ENCODE peak calls at places on chromosomes 13 and 19, in ten cellular contexts. One of them, this sample, is unnamed.

GRCh38 chr19:3712663-3713531 is 4.7 kb downstream of the TJP3 start:
- DNase-seq in fibroblast of the conjunctiva: no peak
- DNase-seq in T1000: no peak
- DNase-seq in heart left ventricle: no peak
- DNase-seq in activated CD4-positive, alpha-beta T cell treated with anti-CD3 and anti-CD28 coated beads, Interleukin-2, amount 10 ng/mL, durations not matched to agents 7 days and 5 days: no peak
- DNase-seq in Panc1: no peak
- DNase-seq in iPS DF 6.9: no peak
- DNase-seq in NCI-H69: peak; percentile 53
- DNase-seq in B cell: no peak
- DNase-seq in skeletal muscle cell: no peak
- DNase-seq in this sample: no peak

GRCh38 chr19:35963514-35963913 is 27.3 kb downstream of the LRFN3 start:
- DNase-seq in fibroblast of the conjunctiva: peak; percentile 12
- DNase-seq in T1000: no peak
- DNase-seq in heart left ventricle: no peak
- DNase-seq in activated CD4-positive, alpha-beta T cell treated with anti-CD3 and anti-CD28 coated beads, Interleukin-2, amount 10 ng/mL, durations not matched to agents 7 days and 5 days: peak; percentile 66
- DNase-seq in Panc1: no peak
- DNase-seq in iPS DF 6.9: peak; percentile 52
- DNase-seq in NCI-H69: no peak
- DNase-seq in B cell: no peak
- DNase-seq in skeletal muscle cell: peak; percentile 22
- DNase-seq in this sample: peak; percentile 23

GRCh38 chr13:110617326-110618072 is 2.2 kb downstream of the NAXD start:
- DNase-seq in fibroblast of the conjunctiva: peak; percentile 35
- DNase-seq in T1000: no peak
- DNase-seq in heart left ventricle: no peak
- DNase-seq in activated CD4-positive, alpha-beta T cell treated with anti-CD3 and anti-CD28 coated beads, Interleukin-2, amount 10 ng/mL, durations not matched to agents 7 days and 5 days: no peak
- DNase-seq in Panc1: no peak
- DNase-seq in iPS DF 6.9: no peak
- DNase-seq in NCI-H69: no peak
- DNase-seq in B cell: no peak
- DNase-seq in skeletal muscle cell: peak; percentile 71
- DNase-seq in this sample: no peak

GRCh38 chr13:59038824-59039223 is 1124.9 kb downstream of the DIAPH3 start:
- DNase-seq in fibroblast of the conjunctiva: no peak
- DNase-seq in T1000: no peak
- DNase-seq in heart left ventricle: no peak
- DNase-seq in activated CD4-positive, alpha-beta T cell treated with anti-CD3 and anti-CD28 coated beads, Interleukin-2, amount 10 ng/mL, durations not matched to agents 7 days and 5 days: no peak
- DNase-seq in Panc1: no peak
- DNase-seq in iPS DF 6.9: no peak
- DNase-seq in NCI-H69: peak; percentile 90
- DNase-seq in B cell: no peak
- DNase-seq in skeletal muscle cell: peak; percentile 13
- DNase-seq in this sample: peak; percentile 31

GRCh38 chr13:24675806-24676570 is 4.2 kb upstream of the ATP12A start:
- DNase-seq in fibroblast of the conjunctiva: no peak
- DNase-seq in T1000: no peak
- DNase-seq in heart left ventricle: no peak
- DNase-seq in activated CD4-positive, alpha-beta T cell treated with anti-CD3 and anti-CD28 coated beads, Interleukin-2, amount 10 ng/mL, durations not matched to agents 7 days and 5 days: no peak
- DNase-seq in Panc1: no peak
- DNase-seq in iPS DF 6.9: no peak
- DNase-seq in NCI-H69: no peak
- DNase-seq in B cell: no peak
- DNase-seq in skeletal muscle cell: no peak
- DNase-seq in this sample: no peak

GRCh38 chr13:30792257-30793000 is 57.1 kb downstream of the ALOX5AP start:
- DNase-seq in fibroblast of the conjunctiva: peak; percentile 94
- DNase-seq in T1000: peak; percentile 76
- DNase-seq in heart left ventricle: peak; percentile 89
- DNase-seq in activated CD4-positive, alpha-beta T cell treated with anti-CD3 and anti-CD28 coated beads, Interleukin-2, amount 10 ng/mL, durations not matched to agents 7 days and 5 days: no peak
- DNase-seq in Panc1: no peak
- DNase-seq in iPS DF 6.9: no peak
- DNase-seq in NCI-H69: peak; percentile 66
- DNase-seq in B cell: no peak
- DNase-seq in skeletal muscle cell: peak; percentile 93
- DNase-seq in this sample: peak; percentile 84

GRCh38 chr13:44629465-44630183 is 53.5 kb upstream of the TSC22D1 start:
- DNase-seq in fibroblast of the conjunctiva: no peak
- DNase-seq in T1000: no peak
- DNase-seq in heart left ventricle: no peak
- DNase-seq in activated CD4-positive, alpha-beta T cell treated with anti-CD3 and anti-CD28 coated beads, Interleukin-2, amount 10 ng/mL, durations not matched to agents 7 days and 5 days: no peak
- DNase-seq in Panc1: no peak
- DNase-seq in iPS DF 6.9: no peak
- DNase-seq in NCI-H69: no peak
- DNase-seq in B cell: no peak
- DNase-seq in skeletal muscle cell: no peak
- DNase-seq in this sample: no peak

GRCh38 chr19:55486971-55487883 is 1.0 kb upstream of the SSC5D start:
- DNase-seq in fibroblast of the conjunctiva: peak; percentile 92
- DNase-seq in T1000: peak; percentile 59
- DNase-seq in heart left ventricle: peak; percentile 70
- DNase-seq in activated CD4-positive, alpha-beta T cell treated with anti-CD3 and anti-CD28 coated beads, Interleukin-2, amount 10 ng/mL, durations not matched to agents 7 days and 5 days: no peak
- DNase-seq in Panc1: no peak
- DNase-seq in iPS DF 6.9: no peak
- DNase-seq in NCI-H69: peak; percentile 65
- DNase-seq in B cell: no peak
- DNase-seq in skeletal muscle cell: peak; percentile 96
- DNase-seq in this sample: peak; percentile 85

GRCh38 chr13:93948523-93948922 is 531.0 kb downstream of the DCT start:
- DNase-seq in fibroblast of the conjunctiva: no peak
- DNase-seq in T1000: no peak
- DNase-seq in heart left ventricle: no peak
- DNase-seq in activated CD4-positive, alpha-beta T cell treated with anti-CD3 and anti-CD28 coated beads, Interleukin-2, amount 10 ng/mL, durations not matched to agents 7 days and 5 days: no peak
- DNase-seq in Panc1: no peak
- DNase-seq in iPS DF 6.9: no peak
- DNase-seq in NCI-H69: peak; percentile 64
- DNase-seq in B cell: no peak
- DNase-seq in skeletal muscle cell: no peak
- DNase-seq in this sample: no peak

GRCh38 chr13:38135590-38135989 is 214.1 kb upstream of the UFM1 start:
- DNase-seq in fibroblast of the conjunctiva: no peak
- DNase-seq in T1000: no peak
- DNase-seq in heart left ventricle: no peak
- DNase-seq in activated CD4-positive, alpha-beta T cell treated with anti-CD3 and anti-CD28 coated beads, Interleukin-2, amount 10 ng/mL, durations not matched to agents 7 days and 5 days: no peak
- DNase-seq in Panc1: no peak
- DNase-seq in iPS DF 6.9: no peak
- DNase-seq in NCI-H69: no peak
- DNase-seq in B cell: no peak
- DNase-seq in skeletal muscle cell: no peak
- DNase-seq in this sample: no peak

GRCh38 chr13:20588529-20589110 is 21.7 kb downstream of the IFT88 start:
- DNase-seq in fibroblast of the conjunctiva: no peak
- DNase-seq in T1000: no peak
- DNase-seq in heart left ventricle: no peak
- DNase-seq in activated CD4-positive, alpha-beta T cell treated with anti-CD3 and anti-CD28 coated beads, Interleukin-2, amount 10 ng/mL, durations not matched to agents 7 days and 5 days: no peak
- DNase-seq in Panc1: no peak
- DNase-seq in iPS DF 6.9: no peak
- DNase-seq in NCI-H69: no peak
- DNase-seq in B cell: no peak
- DNase-seq in skeletal muscle cell: no peak
- DNase-seq in this sample: no peak

GRCh38 chr13:108377646-108378206 is 108.2 kb downstream of the TNFSF13B start:
- DNase-seq in fibroblast of the conjunctiva: no peak
- DNase-seq in T1000: no peak
- DNase-seq in heart left ventricle: no peak
- DNase-seq in activated CD4-positive, alpha-beta T cell treated with anti-CD3 and anti-CD28 coated beads, Interleukin-2, amount 10 ng/mL, durations not matched to agents 7 days and 5 days: no peak
- DNase-seq in Panc1: no peak
- DNase-seq in iPS DF 6.9: no peak
- DNase-seq in NCI-H69: no peak
- DNase-seq in B cell: no peak
- DNase-seq in skeletal muscle cell: no peak
- DNase-seq in this sample: no peak

GRCh38 chr13:51034906-51035305 is 76.2 kb downstream of the C13orf42 start:
- DNase-seq in fibroblast of the conjunctiva: no peak
- DNase-seq in T1000: no peak
- DNase-seq in heart left ventricle: no peak
- DNase-seq in activated CD4-positive, alpha-beta T cell treated with anti-CD3 and anti-CD28 coated beads, Interleukin-2, amount 10 ng/mL, durations not matched to agents 7 days and 5 days: no peak
- DNase-seq in Panc1: no peak
- DNase-seq in iPS DF 6.9: no peak
- DNase-seq in NCI-H69: peak; percentile 93
- DNase-seq in B cell: no peak
- DNase-seq in skeletal muscle cell: no peak
- DNase-seq in this sample: no peak

GRCh38 chr19:36049080-36049698 is 4.9 kb downstream of the THAP8 start:
- DNase-seq in fibroblast of the conjunctiva: no peak
- DNase-seq in T1000: no peak
- DNase-seq in heart left ventricle: no peak
- DNase-seq in activated CD4-positive, alpha-beta T cell treated with anti-CD3 and anti-CD28 coated beads, Interleukin-2, amount 10 ng/mL, durations not matched to agents 7 days and 5 days: no peak
- DNase-seq in Panc1: no peak
- DNase-seq in iPS DF 6.9: no peak
- DNase-seq in NCI-H69: peak; percentile 12
- DNase-seq in B cell: no peak
- DNase-seq in skeletal muscle cell: no peak
- DNase-seq in this sample: no peak

GRCh38 chr19:33715462-33715861 is 81.2 kb upstream of the KCTD15 start:
- DNase-seq in fibroblast of the conjunctiva: no peak
- DNase-seq in T1000: no peak
- DNase-seq in heart left ventricle: no peak
- DNase-seq in activated CD4-positive, alpha-beta T cell treated with anti-CD3 and anti-CD28 coated beads, Interleukin-2, amount 10 ng/mL, durations not matched to agents 7 days and 5 days: no peak
- DNase-seq in Panc1: no peak
- DNase-seq in iPS DF 6.9: no peak
- DNase-seq in NCI-H69: no peak
- DNase-seq in B cell: no peak
- DNase-seq in skeletal muscle cell: no peak
- DNase-seq in this sample: no peak

GRCh38 chr13:100439247-100439955 is 149.2 kb downstream of the GGACT start:
- DNase-seq in fibroblast of the conjunctiva: no peak
- DNase-seq in T1000: no peak
- DNase-seq in heart left ventricle: no peak
- DNase-seq in activated CD4-positive, alpha-beta T cell treated with anti-CD3 and anti-CD28 coated beads, Interleukin-2, amount 10 ng/mL, durations not matched to agents 7 days and 5 days: no peak
- DNase-seq in Panc1: no peak
- DNase-seq in iPS DF 6.9: no peak
- DNase-seq in NCI-H69: peak; percentile 96
- DNase-seq in B cell: no peak
- DNase-seq in skeletal muscle cell: no peak
- DNase-seq in this sample: no peak

GRCh38 chr19:2325261-2326046 is 2.9 kb downstream of the LSM7 start:
- DNase-seq in fibroblast of the conjunctiva: no peak
- DNase-seq in T1000: no peak
- DNase-seq in heart left ventricle: no peak
- DNase-seq in activated CD4-positive, alpha-beta T cell treated with anti-CD3 and anti-CD28 coated beads, Interleukin-2, amount 10 ng/mL, durations not matched to agents 7 days and 5 days: no peak
- DNase-seq in Panc1: no peak
- DNase-seq in iPS DF 6.9: no peak
- DNase-seq in NCI-H69: no peak
- DNase-seq in B cell: peak; percentile 74
- DNase-seq in skeletal muscle cell: no peak
- DNase-seq in this sample: no peak

GRCh38 chr19:5637971-5638370 is 15.1 kb downstream of the SAFB start:
- DNase-seq in fibroblast of the conjunctiva: no peak
- DNase-seq in T1000: no peak
- DNase-seq in heart left ventricle: no peak
- DNase-seq in activated CD4-positive, alpha-beta T cell treated with anti-CD3 and anti-CD28 coated beads, Interleukin-2, amount 10 ng/mL, durations not matched to agents 7 days and 5 days: no peak
- DNase-seq in Panc1: no peak
- DNase-seq in iPS DF 6.9: no peak
- DNase-seq in NCI-H69: no peak
- DNase-seq in B cell: no peak
- DNase-seq in skeletal muscle cell: no peak
- DNase-seq in this sample: no peak